ENCODE peak calls at places on chromosomes 13 and 19, in seven cellular contexts. E is colonic mucosa, C is cardiac fibroblast, T is hepatocyte, B is tibial nerve, O is AG04450, P is left ventricle myocardium inferior. K is an unnamed sample.

GRCh38 chr19:15096223-15096622 is 11.0 kb upstream of the SYDE1 start:
- DNase-seq in E (no peak), C (no peak), T (no peak), B (no peak), O (no peak), P (no peak), K (no peak)

GRCh38 chr19:49489601-49490167 is 2.3 kb downstream of the RPL13A start:
- DNase-seq in E (no peak), C (no peak), T (no peak), B (no peak), O (no peak), P (no peak), K (no peak)

GRCh38 chr19:15264061-15264932 is 32.0 kb upstream of the EPHX3 start:
- DNase-seq in E (peak; percentile 77), C (peak; percentile 81), T (peak; percentile 86), B (peak; percentile 76), O (peak; percentile 34), P (peak; percentile 77), K (no peak)

GRCh38 chr13:67063036-67063435 is 167.1 kb downstream of the PCDH9 start:
- DNase-seq in E (no peak), C (no peak), T (no peak), B (no peak), O (no peak), P (no peak), K (no peak)

GRCh38 chr19:44677019-44677809 is 5.9 kb downstream of the CEACAM19 start:
- DNase-seq in E (no peak), C (peak; percentile 55), T (peak; percentile 50), B (no peak), O (no peak), P (no peak), K (no peak)

GRCh38 chr19:920051-920857 is 3.1 kb downstream of the KISS1R start:
- DNase-seq in E (no peak), C (peak; percentile 43), T (peak; percentile 77), B (no peak), O (no peak), P (no peak), K (no peak)

GRCh38 chr13:84377071-84377470 is 494.8 kb upstream of the SLITRK1 start:
- DNase-seq in E (no peak), C (no peak), T (no peak), B (no peak), O (no peak), P (no peak), K (no peak)

GRCh38 chr19:17259118-17259780 is 5.3 kb downstream of the USHBP1 start:
- DNase-seq in E (no peak), C (no peak), T (no peak), B (no peak), O (no peak), P (no peak), K (no peak)

GRCh38 chr13:28680541-28680940 is 21.6 kb downstream of the POMP start:
- DNase-seq in E (no peak), C (no peak), T (no peak), B (no peak), O (no peak), P (no peak), K (no peak)

GRCh38 chr19:524062-524674 is 7.4 kb upstream of the CDC34 start:
- DNase-seq in E (no peak), C (peak; percentile 18), T (no peak), B (no peak), O (no peak), P (peak; percentile 38), K (no peak)

GRCh38 chr19:38736413-38737280 is 7.6 kb downstream of the CAPN12 start:
- DNase-seq in E (peak; percentile 82), C (no peak), T (peak; percentile 93), B (no peak), O (no peak), P (no peak), K (no peak)

GRCh38 chr13:46339035-46339666 is 47.9 kb downstream of the RUBCNL start:
- DNase-seq in E (no peak), C (peak; percentile 60), T (no peak), B (peak; percentile 47), O (no peak), P (peak; percentile 28), K (no peak)

GRCh38 chr19:44925114-44925891 is 10.9 kb downstream of the APOC1 start:
- DNase-seq in E (peak; percentile 68), C (peak; percentile 95), T (peak; percentile 73), B (peak; percentile 81), O (no peak), P (peak; percentile 78), K (peak; percentile 29)

GRCh38 chr19:19652482-19653295 is 9.2 kb upstream of the GMIP start:
- DNase-seq in E (no peak), C (peak; percentile 13), T (peak; percentile 4), B (no peak), O (no peak), P (no peak), K (no peak)

GRCh38 chr19:2271516-2272103 is 10.4 kb downstream of the PEAK3 start:
- DNase-seq in E (no peak), C (peak; percentile 63), T (peak; percentile 43), B (no peak), O (no peak), P (no peak), K (no peak)
- H3K4me3 ChIP-seq in E (peak overlapping the region; percentile 98), C (peak overlapping the region; percentile 99), T (peak overlapping the region; percentile 96), B (peak overlapping the region; percentile 94), O (peak overlapping the region; percentile 98), P (peak overlapping the region; percentile 99), K (peak overlapping the region; percentile 90)

GRCh38 chr19:46974181-46974580 is 45.5 kb upstream of the NPAS1 start:
- DNase-seq in E (no peak), C (no peak), T (no peak), B (no peak), O (no peak), P (no peak), K (no peak)

GRCh38 chr19:46975918-46976782 is 43.5 kb upstream of the NPAS1 start:
- DNase-seq in E (peak; percentile 73), C (peak; percentile 100), T (peak; percentile 76), B (peak; percentile 92), O (peak; percentile 73), P (peak; percentile 96), K (peak; percentile 99)

GRCh38 chr19:46976845-46977320 is 42.8 kb upstream of the NPAS1 start:
- DNase-seq in E (no peak), C (peak; percentile 79), T (peak; percentile 62), B (no peak), O (no peak), P (peak; percentile 43), K (peak; percentile 52)

GRCh38 chr19:46977548-46977947 is 42.1 kb upstream of the NPAS1 start:
- DNase-seq in E (no peak), C (no peak), T (no peak), B (no peak), O (no peak), P (no peak), K (no peak)

DNA sequence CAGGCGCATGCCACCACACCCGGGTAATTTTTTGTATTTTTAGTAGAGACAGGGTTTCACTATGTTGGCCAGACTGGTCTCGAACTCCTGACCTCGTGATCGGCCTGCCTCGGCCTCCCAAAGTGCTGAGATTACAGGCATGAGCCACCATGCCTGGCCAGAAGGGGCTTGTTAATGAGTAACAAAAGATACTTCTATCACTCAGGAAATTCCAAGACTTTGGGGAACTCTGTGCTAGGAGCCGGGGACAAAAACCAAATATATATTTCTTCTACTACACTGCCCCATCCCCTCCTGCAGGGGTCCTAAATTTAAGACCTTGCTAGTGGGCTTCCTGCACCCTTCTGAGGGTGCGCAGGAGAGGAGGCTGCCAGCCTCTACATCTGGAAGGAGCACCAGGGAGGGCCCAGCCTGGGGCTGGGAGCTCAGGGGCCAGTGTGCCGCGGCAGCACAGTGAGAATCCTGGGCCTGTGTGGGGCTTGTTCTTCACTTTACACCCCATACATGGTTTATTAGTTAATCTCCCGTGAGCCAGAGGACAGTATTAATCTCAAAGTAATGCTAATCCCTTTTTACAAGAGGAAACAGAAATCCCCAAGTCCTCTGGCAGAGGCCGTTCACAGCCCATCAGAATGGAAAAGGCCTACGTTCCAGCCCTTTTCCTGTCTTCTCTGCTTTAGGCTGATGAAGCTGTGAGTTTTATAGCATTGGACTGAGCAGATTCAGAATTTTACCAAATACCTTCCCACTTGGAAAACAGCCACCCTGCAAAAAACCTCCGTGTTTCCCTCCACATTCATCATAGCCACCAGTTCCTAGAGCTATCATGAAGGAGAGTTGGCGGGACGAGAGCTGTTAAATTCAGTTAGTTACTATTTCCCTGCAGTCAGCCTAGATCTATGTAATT is 44.4 kb upstream of the NPAS1 start:
- DNase-seq in E (no peak), C (peak; percentile 53), T (no peak), B (no peak), O (no peak), P (no peak), K (no peak)
- H3K4me3 ChIP-seq in E (no peak overlapping the region), C (no peak overlapping the region), T (no peak overlapping the region), B (no peak overlapping the region), O (no peak overlapping the region), P (peak overlapping the region; percentile 22), K (no peak overlapping the region)

DNA sequence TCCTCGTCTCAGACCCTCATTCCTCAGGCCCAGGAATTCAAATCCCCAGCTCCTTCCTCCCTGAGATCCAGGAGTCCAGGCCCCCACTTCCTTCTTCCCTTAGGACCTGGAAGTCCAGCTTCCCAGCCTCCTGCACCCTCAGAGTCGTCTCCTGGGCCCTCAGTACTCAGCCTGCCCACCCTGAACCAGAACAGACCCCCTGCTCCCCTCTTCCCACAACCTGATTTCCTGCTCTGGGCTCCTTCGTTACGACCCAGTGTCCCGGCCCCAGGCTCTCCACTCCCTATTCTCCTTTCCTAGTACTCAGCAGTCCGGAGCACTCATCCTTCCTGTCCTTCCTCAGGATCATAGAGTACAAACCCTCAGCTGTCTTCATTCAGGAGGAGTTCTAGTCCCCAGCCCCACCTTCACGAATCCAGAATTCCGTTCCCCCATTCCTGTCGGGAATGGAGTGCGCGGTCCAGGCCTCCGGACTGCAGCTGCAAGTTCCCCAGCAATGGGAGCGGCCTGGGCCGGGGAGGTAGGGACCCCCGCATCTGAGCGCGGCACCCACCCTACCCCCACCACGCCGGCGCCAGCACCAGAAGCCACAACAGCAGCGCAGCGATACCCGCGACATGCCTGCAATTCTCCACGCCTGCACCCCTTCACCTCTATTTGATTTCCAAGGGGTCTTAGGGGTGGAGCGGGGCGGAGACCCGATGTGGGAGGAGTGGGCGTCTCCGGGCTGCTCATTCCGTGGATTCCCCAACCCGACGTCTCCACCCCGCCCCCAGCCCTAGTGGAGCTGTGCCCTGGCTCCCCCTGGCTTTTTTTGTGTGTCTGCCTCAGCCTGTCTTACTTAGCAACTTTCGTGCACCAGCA is 12.7 kb downstream of the EGLN2 start:
- DNase-seq in E (peak; percentile 33), C (no peak), T (peak; percentile 77), B (no peak), O (no peak), P (no peak), K (no peak)
- H3K4me3 ChIP-seq in E (peak overlapping the region; percentile 28), C (no peak overlapping the region), T (peak overlapping the region; percentile 24), B (peak overlapping the region; percentile 43), O (no peak overlapping the region), P (peak overlapping the region; percentile 66), K (no peak overlapping the region)

GRCh38 chr19:35142531-35143230 is 374 bp upstream of the FXYD7 start:
- DNase-seq in E (peak; percentile 70), C (peak; percentile 52), T (peak; percentile 72), B (no peak), O (no peak), P (peak; percentile 40), K (no peak)

GRCh38 chr19:35144259-35144599 is 1.2 kb downstream of the FXYD7 start:
- DNase-seq in E (no peak), C (no peak), T (no peak), B (no peak), O (no peak), P (no peak), K (no peak)

GRCh38 chr19:35141627-35142401 is 1.2 kb upstream of the FXYD7 start:
- DNase-seq in E (no peak), C (no peak), T (no peak), B (no peak), O (no peak), P (no peak), K (no peak)

GRCh38 chr19:35143818-35144217 is 763 bp downstream of the FXYD7 start:
- DNase-seq in E (no peak), C (no peak), T (no peak), B (no peak), O (no peak), P (no peak), K (no peak)

GRCh38 chr19:35143231-35143715 is at the start of gene FXYD7:
- DNase-seq in E (no peak), C (no peak), T (no peak), B (no peak), O (no peak), P (no peak), K (no peak)
- H3K4me3 ChIP-seq in E (no peak within 1 kb of the TSS), C (no peak within 1 kb of the TSS), T (no peak within 1 kb of the TSS), B (peak within 1 kb of the TSS; percentile 20), O (no peak within 1 kb of the TSS), P (peak within 1 kb of the TSS; percentile 9), K (no peak within 1 kb of the TSS)

K was measured in AG09309.